ENCODE peak calls at places on chromosomes 3 and 15, in five cellular contexts. One of them, this sample, is unnamed.

GRCh38 chr3:4999626-5000184 is 20.5 kb downstream of the BHLHE40 start:
- DNase-seq in heart right ventricle: no peak
- DNase-seq in endothelial cell: no peak
- DNase-seq in GM10248: no peak
- DNase-seq in NCI-H345: peak; percentile 26
- DNase-seq in this sample: no peak

GRCh38 chr15:64897345-64897985 is 14.2 kb upstream of the ANKDD1A start:
- DNase-seq in heart right ventricle: peak; percentile 71
- DNase-seq in endothelial cell: no peak
- DNase-seq in GM10248: no peak
- DNase-seq in NCI-H345: no peak
- DNase-seq in this sample: peak; percentile 27

GRCh38 chr3:124786491-124787241 is 56.4 kb downstream of the UMPS start:
- DNase-seq in heart right ventricle: no peak
- DNase-seq in endothelial cell: no peak
- DNase-seq in GM10248: no peak
- DNase-seq in NCI-H345: no peak
- DNase-seq in this sample: no peak

GRCh38 chr3:4772171-4772804 is 206.9 kb upstream of the BHLHE40 start:
- DNase-seq in heart right ventricle: peak; percentile 84
- DNase-seq in endothelial cell: no peak
- DNase-seq in GM10248: no peak
- DNase-seq in NCI-H345: no peak
- DNase-seq in this sample: no peak

GRCh38 chr3:72606005-72606800 is 242.0 kb downstream of the SHQ1 start:
- DNase-seq in heart right ventricle: no peak
- DNase-seq in endothelial cell: no peak
- DNase-seq in GM10248: no peak
- DNase-seq in NCI-H345: no peak
- DNase-seq in this sample: no peak

GRCh38 chr3:53921296-53921695 is 29.6 kb upstream of the SELENOK start:
- DNase-seq in heart right ventricle: no peak
- DNase-seq in endothelial cell: no peak
- DNase-seq in GM10248: peak; percentile 24
- DNase-seq in NCI-H345: no peak
- DNase-seq in this sample: no peak

GRCh38 chr15:101386006-101386405 is 91.0 kb upstream of the SNRPA1 start:
- DNase-seq in heart right ventricle: no peak
- DNase-seq in endothelial cell: no peak
- DNase-seq in GM10248: no peak
- DNase-seq in NCI-H345: no peak
- DNase-seq in this sample: no peak

GRCh38 chr3:198081421-198081844 is 121.4 kb downstream of the LMLN start:
- DNase-seq in heart right ventricle: peak; percentile 13
- DNase-seq in endothelial cell: peak; percentile 12
- DNase-seq in GM10248: no peak
- DNase-seq in NCI-H345: peak; percentile 30
- DNase-seq in this sample: no peak

GRCh38 chr3:4687167-4687566 is 194.0 kb downstream of the ITPR1 start:
- DNase-seq in heart right ventricle: no peak
- DNase-seq in endothelial cell: no peak
- DNase-seq in GM10248: no peak
- DNase-seq in NCI-H345: no peak
- DNase-seq in this sample: no peak

GRCh38 chr15:49035825-49036224 is 10.4 kb downstream of the SECISBP2L start:
- DNase-seq in heart right ventricle: no peak
- DNase-seq in endothelial cell: no peak
- DNase-seq in GM10248: no peak
- DNase-seq in NCI-H345: no peak
- DNase-seq in this sample: no peak

GRCh38 chr3:77038928-77039605 is 832 bp upstream of the ROBO2 start:
- DNase-seq in heart right ventricle: no peak
- DNase-seq in endothelial cell: no peak
- DNase-seq in GM10248: peak; percentile 11
- DNase-seq in NCI-H345: peak; percentile 50
- DNase-seq in this sample: no peak

GRCh38 chr15:60471314-60471713 is 7.6 kb downstream of the ICE2 start:
- DNase-seq in heart right ventricle: no peak
- DNase-seq in endothelial cell: no peak
- DNase-seq in GM10248: no peak
- DNase-seq in NCI-H345: no peak
- DNase-seq in this sample: no peak

GRCh38 chr15:57355259-57355658 is 21.0 kb upstream of the CGNL1 start:
- DNase-seq in heart right ventricle: no peak
- DNase-seq in endothelial cell: no peak
- DNase-seq in GM10248: no peak
- DNase-seq in NCI-H345: no peak
- DNase-seq in this sample: no peak

GRCh38 chr15:42670441-42670840 is 66.5 kb downstream of the CDAN1 start:
- DNase-seq in heart right ventricle: no peak
- DNase-seq in endothelial cell: no peak
- DNase-seq in GM10248: no peak
- DNase-seq in NCI-H345: no peak
- DNase-seq in this sample: no peak

GRCh38 chr3:151067158-151067557 is 18.3 kb upstream of the MED12L start:
- DNase-seq in heart right ventricle: no peak
- DNase-seq in endothelial cell: no peak
- DNase-seq in GM10248: peak; percentile 18
- DNase-seq in NCI-H345: no peak
- DNase-seq in this sample: no peak

GRCh38 chr3:126539558-126540250 is 15.7 kb downstream of the CHST13 start:
- DNase-seq in heart right ventricle: no peak
- DNase-seq in endothelial cell: no peak
- DNase-seq in GM10248: no peak
- DNase-seq in NCI-H345: no peak
- DNase-seq in this sample: no peak

GRCh38 chr3:72123908-72124441 is 339.0 kb upstream of the PROK2 start:
- DNase-seq in heart right ventricle: peak; percentile 22
- DNase-seq in endothelial cell: no peak
- DNase-seq in GM10248: peak; percentile 45
- DNase-seq in NCI-H345: peak; percentile 69
- DNase-seq in this sample: peak; percentile 31

GRCh38 chr3:58994746-58995330 is 55.0 kb downstream of the CFAP20DC start:
- DNase-seq in heart right ventricle: no peak
- DNase-seq in endothelial cell: peak; percentile 33
- DNase-seq in GM10248: peak; percentile 51
- DNase-seq in NCI-H345: peak; percentile 38
- DNase-seq in this sample: peak; percentile 75

GRCh38 chr15:41258706-41259471 is 27.8 kb downstream of the CHP1 start:
- DNase-seq in heart right ventricle: no peak
- DNase-seq in endothelial cell: no peak
- DNase-seq in GM10248: peak; percentile 52
- DNase-seq in NCI-H345: no peak
- DNase-seq in this sample: no peak

GRCh38 chr3:45803252-45803935 is 7.1 kb upstream of the SLC6A20 start:
- DNase-seq in heart right ventricle: no peak
- DNase-seq in endothelial cell: no peak
- DNase-seq in GM10248: no peak
- DNase-seq in NCI-H345: no peak
- DNase-seq in this sample: no peak

GRCh38 chr3:15300318-15301078 is 31.9 kb downstream of the SH3BP5 start:
- DNase-seq in heart right ventricle: no peak
- DNase-seq in endothelial cell: peak; percentile 17
- DNase-seq in GM10248: no peak
- DNase-seq in NCI-H345: no peak
- DNase-seq in this sample: peak; percentile 25

GRCh38 chr15:24933716-24934115 is 21.1 kb upstream of the SNRPN start:
- DNase-seq in heart right ventricle: no peak
- DNase-seq in endothelial cell: no peak
- DNase-seq in GM10248: no peak
- DNase-seq in NCI-H345: no peak
- DNase-seq in this sample: no peak

GRCh38 chr15:51450001-51450400 is 108.5 kb downstream of the GLDN start:
- DNase-seq in heart right ventricle: no peak
- DNase-seq in endothelial cell: no peak
- DNase-seq in GM10248: no peak
- DNase-seq in NCI-H345: no peak
- DNase-seq in this sample: no peak

GRCh38 chr15:70752142-70752754 is 11.1 kb downstream of the UACA start:
- DNase-seq in heart right ventricle: peak; percentile 49
- DNase-seq in endothelial cell: no peak
- DNase-seq in GM10248: no peak
- DNase-seq in NCI-H345: no peak
- DNase-seq in this sample: no peak

GRCh38 chr3:196216081-196216564 is at the start of gene SLC51A:
- DNase-seq in heart right ventricle: no peak
- DNase-seq in endothelial cell: no peak
- DNase-seq in GM10248: no peak
- DNase-seq in NCI-H345: no peak
- DNase-seq in this sample: no peak

GRCh38 chr3:166444336-166444735 is 607.1 kb upstream of the BCHE start:
- DNase-seq in heart right ventricle: no peak
- DNase-seq in endothelial cell: no peak
- DNase-seq in GM10248: no peak
- DNase-seq in NCI-H345: peak; percentile 1
- DNase-seq in this sample: no peak

GRCh38 chr3:177596822-177597271 is 399.6 kb upstream of the TBL1XR1 start:
- DNase-seq in heart right ventricle: no peak
- DNase-seq in endothelial cell: no peak
- DNase-seq in GM10248: no peak
- DNase-seq in NCI-H345: peak; percentile 35
- DNase-seq in this sample: no peak

GRCh38 chr3:38853021-38853420 is 37.0 kb upstream of the SCN10A start:
- DNase-seq in heart right ventricle: no peak
- DNase-seq in endothelial cell: no peak
- DNase-seq in GM10248: no peak
- DNase-seq in NCI-H345: no peak
- DNase-seq in this sample: no peak

GRCh38 chr15:39629376-39629775 is 48.5 kb downstream of the THBS1 start:
- DNase-seq in heart right ventricle: no peak
- DNase-seq in endothelial cell: no peak
- DNase-seq in GM10248: no peak
- DNase-seq in NCI-H345: no peak
- DNase-seq in this sample: no peak